ENCODE peak calls at places on chromosome 2, in ten cellular contexts. A, Z, G, P, X, I, L, H, R and O are unnamed samples.

GRCh38 chr2:186980787-186981550 is 132.0 kb upstream of the ZSWIM2 start:
- DNase-seq in A (no peak), Z (no peak), G (no peak), P (no peak), X (no peak), I (no peak), L (no peak), H (no peak), R (no peak), O (no peak)

GRCh38 chr2:5560981-5561380 is 131.2 kb upstream of the SOX11 start:
- DNase-seq in A (no peak), Z (no peak), G (no peak), P (no peak), X (no peak), I (no peak), L (no peak), H (no peak), R (no peak), O (no peak)

GRCh38 chr2:105399207-105399861 is 483 bp upstream of the FHL2 start:
- DNase-seq in A (no peak), Z (no peak), G (no peak), P (no peak), X (no peak), I (no peak), L (no peak), H (no peak), R (no peak), O (no peak)

GRCh38 chr2:218362606-218363005 is 5.9 kb downstream of the CATIP start:
- DNase-seq in A (no peak), Z (no peak), G (no peak), P (no peak), X (no peak), I (no peak), L (no peak), H (no peak), R (no peak), O (no peak)

GRCh38 chr2:143815082-143815481 is 685.9 kb downstream of the ARHGAP15 start:
- DNase-seq in A (no peak), Z (no peak), G (no peak), P (no peak), X (no peak), I (no peak), L (no peak), H (no peak), R (no peak), O (no peak)

GRCh38 chr2:227324671-227325055 is 388 bp upstream of the MFF start:
- DNase-seq in A (no peak), Z (no peak), G (no peak), P (no peak), X (no peak), I (no peak), L (peak), H (no peak), R (peak), O (no peak)

GRCh38 chr2:60313470-60314172 is 239.8 kb downstream of the BCL11A start:
- DNase-seq in A (no peak), Z (peak), G (no peak), P (no peak), X (no peak), I (no peak), L (no peak), H (no peak), R (no peak), O (no peak)

GRCh38 chr2:233486778-233487552 is 79.6 kb downstream of the USP40 start:
- DNase-seq in A (no peak), Z (no peak), G (no peak), P (no peak), X (no peak), I (no peak), L (peak), H (no peak), R (no peak), O (no peak)

GRCh38 chr2:28904295-28904694 is 9.8 kb downstream of the WDR43 start:
- DNase-seq in A (no peak), Z (no peak), G (no peak), P (no peak), X (no peak), I (no peak), L (peak), H (no peak), R (no peak), O (no peak)

GRCh38 chr2:30180230-30180629 is 33.4 kb downstream of the YPEL5 start:
- DNase-seq in A (no peak), Z (no peak), G (no peak), P (no peak), X (no peak), I (peak), L (no peak), H (no peak), R (no peak), O (no peak)

GRCh38 chr2:37776487-37776886 is 105.0 kb upstream of the CDC42EP3 start:
- DNase-seq in A (no peak), Z (no peak), G (no peak), P (no peak), X (no peak), I (no peak), L (peak), H (no peak), R (no peak), O (peak)

GRCh38 chr2:101467306-101467705 is 7.6 kb downstream of the RFX8 start:
- DNase-seq in A (no peak), Z (no peak), G (no peak), P (no peak), X (no peak), I (no peak), L (no peak), H (no peak), R (no peak), O (no peak)

GRCh38 chr2:125386074-125386473 is 1269.9 kb upstream of the GYPC start:
- DNase-seq in A (no peak), Z (no peak), G (no peak), P (no peak), X (no peak), I (no peak), L (no peak), H (no peak), R (no peak), O (no peak)

GRCh38 chr2:9939587-9940485 is 11.7 kb upstream of the GRHL1 start:
- DNase-seq in A (no peak), Z (no peak), G (no peak), P (no peak), X (no peak), I (no peak), L (no peak), H (no peak), R (no peak), O (no peak)

GRCh38 chr2:207231106-207231860 is 65.5 kb upstream of the KLF7 start:
- DNase-seq in A (no peak), Z (no peak), G (no peak), P (no peak), X (no peak), I (no peak), L (no peak), H (no peak), R (no peak), O (no peak)

GRCh38 chr2:125280276-125280675 is 1255.2 kb downstream of the CNTNAP5 start:
- DNase-seq in A (no peak), Z (no peak), G (no peak), P (no peak), X (no peak), I (no peak), L (no peak), H (no peak), R (no peak), O (no peak)

GRCh38 chr2:187150667-187151066 is 297.4 kb downstream of the CALCRL start:
- DNase-seq in A (no peak), Z (no peak), G (no peak), P (no peak), X (no peak), I (no peak), L (no peak), H (no peak), R (no peak), O (no peak)

GRCh38 chr2:166321076-166321475 is 54.7 kb downstream of the SCN9A start:
- DNase-seq in A (no peak), Z (no peak), G (no peak), P (no peak), X (no peak), I (no peak), L (no peak), H (no peak), R (no peak), O (no peak)

GRCh38 chr2:70388128-70388527 is 86.3 kb upstream of the FAM136A start:
- DNase-seq in A (no peak), Z (no peak), G (no peak), P (no peak), X (no peak), I (no peak), L (no peak), H (no peak), R (no peak), O (no peak)

GRCh38 chr2:83900859-83901258 is 558.2 kb downstream of the SUCLG1 start:
- DNase-seq in A (no peak), Z (no peak), G (no peak), P (no peak), X (no peak), I (no peak), L (no peak), H (no peak), R (no peak), O (no peak)

DNA sequence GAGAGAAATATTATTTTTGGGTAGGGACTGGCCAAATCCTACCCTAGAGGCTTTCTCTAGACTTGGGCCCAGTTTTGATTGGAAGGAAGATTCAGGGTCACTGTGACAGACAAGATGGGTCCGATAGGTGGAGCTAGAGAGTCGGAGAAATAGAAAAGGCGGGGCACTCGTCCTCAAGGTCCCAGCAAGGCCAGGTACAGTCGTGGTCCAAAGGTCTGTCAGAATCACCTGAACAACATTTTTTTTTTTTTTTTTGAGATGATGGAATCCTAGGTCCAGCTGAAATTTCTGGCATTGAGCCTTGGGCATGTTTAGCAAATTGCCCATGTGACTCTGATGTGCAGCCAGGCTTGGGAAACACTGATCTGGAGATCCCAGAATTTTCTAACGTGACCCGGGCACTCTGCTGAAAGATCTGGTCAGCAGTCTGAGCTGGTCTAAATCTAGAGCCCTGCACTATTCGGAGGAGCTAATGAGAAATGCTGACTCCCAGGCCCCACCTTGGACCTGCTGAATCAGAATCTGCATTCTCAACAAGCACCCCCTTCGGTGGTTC is 23.0 kb upstream of the NTSR2 start:
- DNase-seq in A (peak), Z (peak), G (peak), P (peak), X (peak), I (peak), L (peak), H (peak), R (peak), O (no peak)
- TF ChIP-seq CTCF in A (peak), Z (peak), G (peak), P (peak), X (peak), I (peak), L (peak), H (peak), R (peak), O (peak)

GRCh38 chr2:191215205-191215604 is 30.0 kb upstream of the MYO1B start:
- DNase-seq in A (no peak), Z (no peak), G (no peak), P (no peak), X (no peak), I (no peak), L (no peak), H (no peak), R (no peak), O (no peak)

GRCh38 chr2:191215666-191216065 is 29.5 kb upstream of the MYO1B start:
- DNase-seq in A (no peak), Z (no peak), G (no peak), P (no peak), X (no peak), I (no peak), L (no peak), H (no peak), R (no peak), O (no peak)

GRCh38 chr2:191217580-191217979 is 27.6 kb upstream of the MYO1B start:
- DNase-seq in A (no peak), Z (no peak), G (no peak), P (no peak), X (no peak), I (no peak), L (peak), H (no peak), R (no peak), O (no peak)

GRCh38 chr2:191220671-191221070 is 24.5 kb upstream of the MYO1B start:
- DNase-seq in A (no peak), Z (no peak), G (no peak), P (no peak), X (no peak), I (no peak), L (no peak), H (no peak), R (no peak), O (no peak)

GRCh38 chr2:191218292-191218898 is 26.8 kb upstream of the MYO1B start:
- DNase-seq in A (peak), Z (peak), G (no peak), P (peak), X (peak), I (no peak), L (no peak), H (peak), R (peak), O (no peak)
- TF ChIP-seq CTCF in A (peak), Z (peak), G (peak), P (peak), X (peak), I (peak), L (peak), H (peak), R (peak), O (peak)

DNA sequence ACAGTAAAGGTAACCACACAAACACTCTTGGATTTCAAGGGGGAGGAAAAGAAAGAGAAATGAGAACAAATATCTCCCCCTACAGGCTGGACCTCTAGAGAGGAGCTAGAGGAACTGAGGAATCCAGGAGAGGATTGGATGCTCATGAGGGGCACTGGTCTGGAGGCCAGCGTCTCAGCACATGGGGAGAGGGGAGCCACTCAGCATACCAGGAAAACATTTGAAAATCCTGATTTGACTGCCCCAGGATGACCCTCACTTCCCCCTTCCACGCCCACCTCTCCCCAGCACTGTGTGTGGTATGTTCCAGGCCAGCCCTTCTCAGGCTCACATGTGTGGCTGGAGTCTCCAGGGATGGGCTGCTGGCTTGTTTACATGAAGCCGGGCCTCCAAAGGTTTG is 396.8 kb upstream of the ID2 start:
- DNase-seq in A (no peak), Z (peak), G (no peak), P (no peak), X (no peak), I (no peak), L (no peak), H (no peak), R (no peak), O (no peak)
- TF ChIP-seq CTCF in A (no peak), Z (peak), G (no peak), P (no peak), X (peak), I (no peak), L (no peak), H (no peak), R (peak), O (no peak)

DNA sequence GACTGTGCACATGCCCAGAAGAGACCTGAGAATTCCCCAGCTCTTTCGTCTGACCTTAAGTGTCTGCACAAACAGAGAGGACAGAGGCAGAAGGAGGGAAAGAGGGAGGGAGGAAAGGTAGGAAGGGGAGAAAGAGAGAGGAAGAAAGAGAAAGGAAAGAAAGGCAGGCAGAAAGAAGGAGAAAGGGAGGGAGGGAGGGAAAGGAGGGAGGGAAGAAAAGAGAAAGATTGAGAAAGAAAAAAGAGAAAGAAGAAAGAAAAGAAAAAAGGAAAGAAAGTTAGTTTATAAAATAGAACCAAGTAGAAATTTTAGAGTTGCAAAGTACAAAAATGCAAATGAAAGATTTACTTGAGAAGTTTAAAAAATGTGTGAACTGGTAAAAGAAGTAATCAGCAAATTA is 7.4 kb upstream of the POLR1B start:
- DNase-seq in A (no peak), Z (no peak), G (no peak), P (no peak), X (no peak), I (no peak), L (no peak), H (no peak), R (no peak), O (no peak)
- TF ChIP-seq CTCF in A (no peak), Z (no peak), G (no peak), P (no peak), X (no peak), I (no peak), L (no peak), H (no peak), R (no peak), O (no peak)

DNA sequence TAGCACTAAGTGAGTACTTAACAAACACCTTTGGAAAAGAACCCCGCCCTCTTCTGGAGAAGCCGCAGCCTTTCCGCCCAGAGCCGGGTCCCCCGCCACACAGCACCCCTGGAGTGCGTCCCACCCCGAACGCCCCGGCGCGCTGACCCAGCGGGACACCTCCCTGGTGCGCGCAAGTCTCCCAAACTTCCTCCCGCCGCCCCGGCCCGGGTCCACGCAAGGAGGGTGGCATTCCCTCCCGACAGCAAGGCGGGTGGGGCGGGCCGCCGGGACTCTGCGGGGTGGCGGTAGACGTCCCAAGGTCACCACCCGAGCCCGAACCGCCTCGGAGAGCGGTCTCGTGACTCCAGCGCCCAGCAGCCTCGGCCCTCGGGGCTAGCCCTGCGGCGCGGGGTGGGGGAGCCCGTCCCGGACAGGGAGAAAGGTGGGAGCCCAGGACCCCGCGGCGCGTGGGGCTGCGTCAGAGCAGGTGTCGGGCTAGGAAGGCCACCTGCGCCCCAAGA is 598 bp downstream of the CCDC93 start:
- DNase-seq in A (peak), Z (peak), G (peak), P (peak), X (peak), I (peak), L (peak), H (peak), R (peak), O (peak)
- TF ChIP-seq CTCF in A (no peak), Z (peak), G (no peak), P (peak), X (no peak), I (no peak), L (no peak), H (no peak), R (no peak), O (no peak)

GRCh38 chr2:170155022-170155722 is 22.8 kb upstream of the MYO3B start:
- DNase-seq in A (no peak), Z (no peak), G (no peak), P (no peak), X (peak), I (no peak), L (peak), H (peak), R (no peak), O (no peak)
- TF ChIP-seq CTCF in A (no peak), Z (no peak), G (no peak), P (no peak), X (no peak), I (no peak), L (no peak), H (no peak), R (no peak), O (no peak)

DNA sequence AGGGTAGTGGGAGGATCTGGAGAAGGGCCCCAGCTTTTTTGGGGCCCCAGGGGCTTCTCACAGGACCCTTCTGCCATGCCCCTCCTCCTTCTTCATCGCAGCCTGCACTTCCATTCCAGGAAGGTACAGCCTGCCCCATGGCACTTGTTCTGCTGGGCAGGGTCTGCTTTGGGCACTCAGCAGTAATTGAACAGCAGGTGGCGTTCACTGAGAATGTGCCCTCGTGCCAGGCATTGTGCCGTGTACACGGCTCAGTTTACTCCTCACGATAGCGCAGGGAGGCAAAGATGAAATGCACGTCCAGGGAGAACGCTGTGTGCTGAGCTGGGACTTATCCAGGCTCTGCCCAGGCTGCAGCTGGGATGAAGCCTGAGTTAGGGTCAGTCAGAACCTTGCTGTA is 54.8 kb upstream of the ASB18 start:
- DNase-seq in A (no peak), Z (peak), G (no peak), P (no peak), X (no peak), I (no peak), L (no peak), H (no peak), R (no peak), O (peak)
- TF ChIP-seq CTCF in A (no peak), Z (peak), G (no peak), P (no peak), X (no peak), I (no peak), L (no peak), H (no peak), R (no peak), O (no peak)